ENCODE peak calls at places on chromosomes 12 and 14, in ten cellular contexts. T, W, Y, R, D, P, V, J, H and F are unnamed samples.
A peak's percentile ranks its signal among the peaks of the same experiment; 100 is the strongest.

GRCh38 chr12:117048585-117048904 is 50.7 kb downstream of the TESC start:
- DNase-seq in T (no peak), W (no peak), Y (no peak), R (no peak), D (no peak), P (no peak), V (no peak), J (no peak), H (no peak), F (no peak)

GRCh38 chr12:111788178-111788654 is 21.5 kb downstream of the ALDH2 start:
- DNase-seq in T (no peak), W (no peak), Y (peak; percentile 84), R (no peak), D (peak; percentile 57), P (no peak), V (peak; percentile 55), J (peak; percentile 86), H (no peak), F (no peak)

GRCh38 chr12:12202747-12203146 is 64.1 kb downstream of the LRP6 start:
- DNase-seq in T (no peak), W (no peak), Y (no peak), R (no peak), D (no peak), P (no peak), V (no peak), J (no peak), H (no peak), F (no peak)

GRCh38 chr12:131233737-131234474 is 280.2 kb downstream of the ADGRD1 start:
- DNase-seq in T (no peak), W (no peak), Y (no peak), R (no peak), D (no peak), P (no peak), V (no peak), J (no peak), H (no peak), F (no peak)

GRCh38 chr12:92136883-92137582 is 8.6 kb downstream of the BTG1 start:
- DNase-seq in T (no peak), W (no peak), Y (peak; percentile 86), R (no peak), D (peak; percentile 93), P (peak; percentile 82), V (peak; percentile 97), J (peak; percentile 91), H (no peak), F (no peak)

GRCh38 chr12:47910486-47910885 is 5.7 kb upstream of the VDR start:
- DNase-seq in T (no peak), W (no peak), Y (peak; percentile 88), R (no peak), D (peak; percentile 61), P (no peak), V (no peak), J (peak; percentile 69), H (no peak), F (no peak)

GRCh38 chr12:51926718-51927117 is 19.4 kb downstream of the ACVRL1 start:
- DNase-seq in T (no peak), W (no peak), Y (peak; percentile 26), R (no peak), D (peak; percentile 70), P (no peak), V (peak; percentile 42), J (peak; percentile 71), H (no peak), F (no peak)

GRCh38 chr12:27573972-27574371 is 50.0 kb downstream of the PPFIBP1 start:
- DNase-seq in T (no peak), W (no peak), Y (peak; percentile 92), R (no peak), D (peak; percentile 98), P (peak; percentile 63), V (peak; percentile 97), J (peak; percentile 93), H (no peak), F (no peak)

GRCh38 chr14:50607181-50607580 is 47.2 kb downstream of the ATL1 start:
- DNase-seq in T (no peak), W (no peak), Y (peak; percentile 89), R (no peak), D (no peak), P (no peak), V (peak; percentile 63), J (no peak), H (no peak), F (no peak)

GRCh38 chr12:67077617-67078016 is 191.5 kb upstream of the CAND1 start:
- DNase-seq in T (no peak), W (no peak), Y (peak; percentile 3), R (no peak), D (peak; percentile 62), P (no peak), V (peak; percentile 25), J (peak; percentile 8), H (no peak), F (no peak)

GRCh38 chr14:42428996-42429395 is 822.3 kb downstream of the LRFN5 start:
- DNase-seq in T (no peak), W (no peak), Y (no peak), R (no peak), D (no peak), P (no peak), V (no peak), J (no peak), H (no peak), F (no peak)

GRCh38 chr12:42332301-42332894 is 6.4 kb downstream of the PPHLN1 start:
- DNase-seq in T (no peak), W (no peak), Y (peak; percentile 48), R (no peak), D (peak; percentile 70), P (no peak), V (peak; percentile 51), J (peak; percentile 68), H (no peak), F (no peak)

GRCh38 chr12:3049596-3050314 is 27.4 kb upstream of the TSPAN9 start:
- DNase-seq in T (no peak), W (no peak), Y (no peak), R (no peak), D (no peak), P (no peak), V (no peak), J (no peak), H (no peak), F (no peak)

GRCh38 chr14:76995279-76996035 is 33.1 kb downstream of the IRF2BPL start:
- DNase-seq in T (no peak), W (no peak), Y (no peak), R (no peak), D (no peak), P (no peak), V (no peak), J (no peak), H (no peak), F (no peak)

GRCh38 chr12:25925064-25925463 is 33.4 kb upstream of the RASSF8 start:
- DNase-seq in T (no peak), W (no peak), Y (no peak), R (no peak), D (no peak), P (no peak), V (no peak), J (no peak), H (no peak), F (no peak)

GRCh38 chr14:33357225-33358010 is 418.7 kb downstream of the NPAS3 start:
- DNase-seq in T (no peak), W (no peak), Y (no peak), R (no peak), D (no peak), P (no peak), V (no peak), J (no peak), H (peak; percentile 69), F (no peak)

GRCh38 chr12:101566318-101566717 is 28.5 kb upstream of the MYBPC1 start:
- DNase-seq in T (no peak), W (no peak), Y (no peak), R (no peak), D (no peak), P (no peak), V (no peak), J (no peak), H (no peak), F (no peak)

GRCh38 chr14:63045612-63046320 is 508 bp upstream of the KCNH5 start:
- DNase-seq in T (no peak), W (peak; percentile 73), Y (peak; percentile 1), R (no peak), D (peak; percentile 35), P (peak; percentile 26), V (peak; percentile 40), J (peak; percentile 29), H (no peak), F (peak; percentile 87)
- TF ChIP-seq CTCF in T (no peak), W (no peak), Y (no peak), R (no peak), D (no peak), P (peak; percentile 15), V (no peak), J (no peak), H (no peak), F (no peak)

GRCh38 chr12:120235369-120236123 is 30.0 kb downstream of the PXN start:
- DNase-seq in T (peak; percentile 83), W (no peak), Y (no peak), R (no peak), D (peak; percentile 60), P (no peak), V (no peak), J (no peak), H (no peak), F (peak; percentile 43)
- TF ChIP-seq CTCF in T (no peak), W (peak; percentile 52), Y (peak; percentile 44), R (no peak), D (peak; percentile 40), P (peak; percentile 51), V (peak; percentile 35), J (peak; percentile 36), H (no peak), F (peak; percentile 51)

DNA sequence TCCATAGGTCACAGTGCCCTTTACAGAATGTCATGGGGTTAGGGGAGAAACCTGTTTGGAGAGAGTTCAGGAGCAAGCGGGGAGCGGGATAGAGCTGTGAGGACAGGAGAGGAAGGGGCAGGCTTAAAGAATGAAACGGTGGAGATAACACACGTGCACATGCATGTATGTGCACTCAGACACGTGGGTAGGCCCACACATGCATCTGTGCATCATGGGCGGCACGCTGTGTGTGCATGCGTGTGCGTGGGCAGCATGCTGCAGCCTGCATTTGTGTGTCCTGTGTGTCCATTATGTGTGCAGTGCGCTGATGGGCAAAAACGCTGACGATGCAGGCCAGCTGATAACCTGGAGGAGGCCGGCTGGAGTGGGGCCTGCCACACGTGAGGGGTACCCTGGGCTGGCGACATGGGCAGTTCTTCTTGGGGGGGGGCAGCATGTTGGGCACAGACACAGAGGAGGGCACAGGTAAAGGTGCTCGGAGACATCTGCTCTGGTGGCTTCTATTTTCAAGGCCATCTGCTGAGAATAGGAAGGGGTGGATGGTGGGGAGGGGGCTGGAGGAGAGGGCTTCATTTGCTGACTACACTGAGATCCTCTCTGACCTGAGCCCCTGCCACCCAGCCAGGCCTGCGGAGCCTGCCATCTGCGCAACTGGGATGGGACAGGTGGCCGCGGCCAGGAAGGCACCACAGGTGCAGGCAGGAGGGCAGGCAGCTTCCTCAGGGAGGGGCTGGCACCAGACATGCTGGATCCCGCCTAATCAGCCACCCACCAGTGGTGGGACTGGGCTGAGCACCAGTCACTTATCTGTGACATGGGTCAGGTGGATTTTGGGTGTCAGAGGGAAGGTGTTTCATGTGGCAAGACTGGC is 4.6 kb upstream of the ANKRD9 start:
- DNase-seq in T (no peak), W (no peak), Y (no peak), R (no peak), D (no peak), P (no peak), V (no peak), J (no peak), H (no peak), F (no peak)
- TF ChIP-seq CTCF in T (no peak), W (no peak), Y (no peak), R (no peak), D (no peak), P (no peak), V (no peak), J (no peak), H (no peak), F (no peak)

GRCh38 chr14:74551001-74551400 is 57.4 kb downstream of the ISCA2 start:
- DNase-seq in T (no peak), W (no peak), Y (no peak), R (no peak), D (no peak), P (no peak), V (no peak), J (no peak), H (no peak), F (no peak)
- TF ChIP-seq CTCF in T (no peak), W (no peak), Y (no peak), R (no peak), D (no peak), P (no peak), V (no peak), J (no peak), H (no peak), F (no peak)